ENCODE peak calls at places on chromosome 11, in eight cellular contexts. U, V, D, M, Q, F, O and H are unnamed samples.

GRCh38 chr11:113697798-113698407 is 8.2 kb downstream of the TMPRSS5 start:
- DNase-seq in U (no peak), V (no peak), D (no peak), M (no peak), Q (no peak), F (no peak), O (no peak), H (no peak)

GRCh38 chr11:32829680-32830412 is at the start of gene PRRG4:
- DNase-seq in U (peak), V (peak), D (peak), M (peak), Q (no peak), F (peak), O (peak), H (peak)

GRCh38 chr11:102144357-102145342 is 34.4 kb downstream of the YAP1 start:
- DNase-seq in U (peak), V (no peak), D (peak), M (peak), Q (no peak), F (no peak), O (peak), H (no peak)

GRCh38 chr11:14471127-14471526 is 28.5 kb downstream of the COPB1 start:
- DNase-seq in U (no peak), V (no peak), D (no peak), M (no peak), Q (no peak), F (no peak), O (no peak), H (no peak)

GRCh38 chr11:78539566-78539965 is 35.1 kb downstream of the NARS2 start:
- DNase-seq in U (no peak), V (no peak), D (no peak), M (no peak), Q (no peak), F (no peak), O (no peak), H (no peak)

GRCh38 chr11:9092846-9093778 is 1.7 kb upstream of the SCUBE2 start:
- DNase-seq in U (no peak), V (no peak), D (no peak), M (no peak), Q (no peak), F (no peak), O (no peak), H (no peak)

GRCh38 chr11:34529643-34530042 is 16.0 kb upstream of the ELF5 start:
- DNase-seq in U (no peak), V (no peak), D (no peak), M (no peak), Q (no peak), F (no peak), O (no peak), H (no peak)

GRCh38 chr11:108654994-108655631 is 9.8 kb upstream of the DDX10 start:
- DNase-seq in U (peak), V (peak), D (no peak), M (no peak), Q (no peak), F (no peak), O (peak), H (no peak)

GRCh38 chr11:92838655-92839334 is 130.7 kb upstream of the MTNR1B start:
- DNase-seq in U (peak), V (no peak), D (no peak), M (no peak), Q (no peak), F (no peak), O (peak), H (no peak)

GRCh38 chr11:121067453-121067852 is 33.6 kb upstream of the TECTA start:
- DNase-seq in U (no peak), V (no peak), D (no peak), M (no peak), Q (no peak), F (no peak), O (no peak), H (no peak)

GRCh38 chr11:6538456-6538855 is 41.4 kb downstream of the DNHD1 start:
- DNase-seq in U (no peak), V (no peak), D (no peak), M (no peak), Q (no peak), F (no peak), O (peak), H (no peak)

DNA sequence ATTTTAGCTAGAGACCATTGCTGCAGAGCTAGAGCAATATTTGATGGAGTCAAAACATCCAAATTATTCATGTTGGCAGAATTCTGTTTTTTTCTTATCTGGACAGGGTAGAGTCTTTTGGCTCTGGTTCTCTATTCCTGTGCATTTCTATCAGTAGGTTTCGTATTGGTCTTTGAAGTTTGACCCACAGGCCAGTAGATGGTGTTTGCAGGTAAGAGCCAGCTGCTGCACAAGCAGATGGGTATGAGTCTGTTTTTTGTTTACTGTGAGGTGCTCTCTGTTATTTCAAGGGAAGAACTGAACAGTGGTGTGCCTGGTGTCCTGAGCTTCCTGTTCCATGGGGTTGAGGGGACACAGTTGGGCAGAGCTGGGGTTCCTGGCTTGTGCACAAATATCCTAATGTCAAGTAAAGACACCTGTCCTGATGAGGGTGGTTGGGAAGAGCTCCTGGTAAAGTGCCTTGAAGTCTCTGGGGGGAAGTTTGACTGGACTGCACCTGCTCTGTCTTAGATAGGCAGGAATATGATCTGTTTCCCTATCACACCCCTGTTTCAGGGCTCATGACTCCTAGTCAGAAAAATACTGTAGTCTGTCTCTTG is 34.0 kb upstream of the SLC22A25 start:
- DNase-seq in U (no peak), V (no peak), D (no peak), M (no peak), Q (no peak), F (no peak), O (peak), H (no peak)
- TF ChIP-seq CTCF in U (no peak), V (peak), D (no peak), M (no peak), Q (no peak), F (no peak), O (no peak), H (no peak)

DNA sequence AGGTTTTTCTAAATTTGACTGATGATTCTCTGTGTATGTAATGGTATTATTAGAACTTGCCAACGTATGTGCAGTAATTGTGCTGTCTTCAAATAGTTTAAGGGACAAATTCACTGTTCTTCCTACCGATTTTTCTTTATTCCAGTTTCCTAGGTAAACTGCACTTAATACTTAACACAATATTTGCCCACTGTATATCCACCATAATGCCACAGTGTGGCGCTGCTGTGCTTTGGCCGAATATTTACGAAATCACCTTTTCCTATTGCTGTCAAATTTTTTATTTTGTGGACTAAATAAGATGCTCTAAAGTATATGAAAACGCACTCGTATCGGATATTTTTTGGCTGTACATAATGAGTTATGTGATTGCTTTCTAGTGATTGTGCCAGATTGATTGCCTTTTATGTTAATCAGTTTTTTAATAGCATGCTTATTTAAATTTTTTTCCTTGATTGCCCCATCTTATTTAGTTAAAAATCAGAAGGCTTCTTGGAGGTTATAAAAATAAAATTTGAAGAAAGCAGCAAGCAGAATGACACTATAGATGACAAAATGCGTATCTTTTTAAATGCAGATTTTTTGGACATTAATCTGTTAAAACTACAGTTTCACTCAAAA is 10.5 kb downstream of the AASDHPPT start:
- DNase-seq in U (peak), V (peak), D (peak), M (peak), Q (no peak), F (peak), O (peak), H (peak)
- TF ChIP-seq CTCF in U (peak), V (peak), D (peak), M (peak), Q (peak), F (peak), O (peak), H (peak)

GRCh38 chr11:43825217-43825816 is 55.3 kb upstream of the ALKBH3 start:
- DNase-seq in U (peak), V (no peak), D (no peak), M (no peak), Q (no peak), F (no peak), O (peak), H (no peak)
- TF ChIP-seq CTCF in U (peak), V (peak), D (peak), M (peak), Q (peak), F (peak), O (peak), H (peak)

GRCh38 chr11:1458340-1459218 is 28.0 kb downstream of the MOB2 start:
- DNase-seq in U (peak), V (no peak), D (peak), M (peak), Q (no peak), F (no peak), O (peak), H (no peak)
- TF ChIP-seq CTCF in U (no peak), V (no peak), D (peak), M (peak), Q (peak), F (no peak), O (peak), H (no peak)

DNA sequence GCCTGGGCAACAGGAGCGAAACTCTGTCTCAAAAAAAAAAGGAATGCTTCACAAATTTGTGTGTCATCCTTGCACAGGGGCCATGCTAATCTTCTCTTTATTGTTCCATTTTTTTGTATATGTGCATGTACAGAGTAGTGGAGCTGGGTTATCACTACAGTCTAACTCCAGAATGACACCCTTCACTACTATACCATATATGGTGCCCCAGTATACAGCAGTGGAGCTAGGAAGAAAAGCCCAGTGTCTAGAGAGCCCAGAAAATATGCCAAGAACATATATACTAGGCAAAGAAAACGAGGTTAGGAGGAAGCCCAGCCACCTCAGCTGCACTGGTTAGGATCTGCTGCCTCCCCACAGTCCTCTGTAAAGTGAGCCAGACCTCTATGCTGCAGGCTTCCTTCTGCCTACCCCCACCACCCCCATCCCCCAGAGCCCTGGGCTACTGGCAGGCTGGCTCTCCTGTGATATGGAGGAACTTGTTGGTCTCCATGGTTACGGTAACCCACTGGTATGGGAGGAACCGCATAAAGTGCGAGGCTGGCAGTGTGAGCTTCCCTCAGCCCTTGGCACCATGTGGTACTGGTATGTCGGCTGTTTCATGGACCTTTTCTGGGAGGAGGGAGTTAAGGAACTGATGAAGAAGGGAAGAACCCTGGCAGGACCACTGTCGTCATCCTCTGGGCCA is 34.3 kb downstream of the RCOR2 start:
- DNase-seq in U (no peak), V (no peak), D (peak), M (peak), Q (no peak), F (no peak), O (no peak), H (no peak)
- TF ChIP-seq CTCF in U (no peak), V (no peak), D (no peak), M (no peak), Q (no peak), F (no peak), O (no peak), H (no peak)

DNA sequence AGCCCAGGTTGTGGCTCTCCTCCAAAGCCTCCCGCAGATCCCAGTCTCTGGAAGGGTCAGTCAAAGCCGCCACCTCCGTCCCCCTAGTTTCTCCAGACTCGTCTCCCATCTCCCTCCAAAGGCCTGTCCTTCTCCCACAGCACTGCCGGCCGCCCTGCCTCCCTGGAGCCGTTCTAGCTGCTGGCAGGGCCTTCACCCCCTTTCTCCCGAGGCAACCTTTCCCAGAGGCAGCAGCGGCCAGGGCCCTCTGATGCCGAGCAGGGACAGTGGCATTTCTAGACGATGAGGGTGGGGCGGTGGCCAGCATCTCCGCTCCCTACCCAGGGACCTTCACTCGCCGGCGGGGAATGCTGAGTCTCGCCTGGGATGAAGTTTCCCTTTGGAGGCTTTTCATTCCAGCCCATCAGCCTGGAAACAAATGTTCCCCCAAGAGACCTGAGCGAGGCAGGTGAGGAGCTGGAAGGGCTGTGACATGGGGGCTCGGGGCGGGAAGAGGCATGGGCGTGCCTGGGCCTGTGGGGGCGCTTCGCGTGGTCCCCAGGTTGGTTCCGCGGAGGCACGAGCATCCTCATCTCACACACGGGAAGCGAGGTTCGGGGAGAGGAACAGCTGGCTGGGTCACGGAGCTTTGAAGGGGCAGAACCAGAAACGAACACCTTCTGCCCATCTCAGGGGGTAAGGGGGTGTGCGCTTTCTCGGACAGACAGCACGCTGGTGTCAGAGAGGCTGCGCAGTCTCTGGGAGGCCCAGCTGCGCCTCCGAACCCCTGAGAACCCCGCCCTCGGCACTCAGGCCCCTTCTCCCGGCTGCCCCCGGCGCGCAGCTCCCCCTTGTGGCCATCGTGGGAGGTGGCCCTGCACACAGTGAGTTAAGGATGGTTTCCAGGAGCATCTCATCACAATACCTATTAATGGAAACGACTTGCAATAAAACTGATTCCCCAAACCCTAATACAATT is 18.1 kb upstream of the KLHL35 start:
- DNase-seq in U (peak), V (no peak), D (no peak), M (no peak), Q (no peak), F (peak), O (peak), H (no peak)
- TF ChIP-seq CTCF in U (peak), V (peak), D (peak), M (peak), Q (peak), F (peak), O (peak), H (peak)

DNA sequence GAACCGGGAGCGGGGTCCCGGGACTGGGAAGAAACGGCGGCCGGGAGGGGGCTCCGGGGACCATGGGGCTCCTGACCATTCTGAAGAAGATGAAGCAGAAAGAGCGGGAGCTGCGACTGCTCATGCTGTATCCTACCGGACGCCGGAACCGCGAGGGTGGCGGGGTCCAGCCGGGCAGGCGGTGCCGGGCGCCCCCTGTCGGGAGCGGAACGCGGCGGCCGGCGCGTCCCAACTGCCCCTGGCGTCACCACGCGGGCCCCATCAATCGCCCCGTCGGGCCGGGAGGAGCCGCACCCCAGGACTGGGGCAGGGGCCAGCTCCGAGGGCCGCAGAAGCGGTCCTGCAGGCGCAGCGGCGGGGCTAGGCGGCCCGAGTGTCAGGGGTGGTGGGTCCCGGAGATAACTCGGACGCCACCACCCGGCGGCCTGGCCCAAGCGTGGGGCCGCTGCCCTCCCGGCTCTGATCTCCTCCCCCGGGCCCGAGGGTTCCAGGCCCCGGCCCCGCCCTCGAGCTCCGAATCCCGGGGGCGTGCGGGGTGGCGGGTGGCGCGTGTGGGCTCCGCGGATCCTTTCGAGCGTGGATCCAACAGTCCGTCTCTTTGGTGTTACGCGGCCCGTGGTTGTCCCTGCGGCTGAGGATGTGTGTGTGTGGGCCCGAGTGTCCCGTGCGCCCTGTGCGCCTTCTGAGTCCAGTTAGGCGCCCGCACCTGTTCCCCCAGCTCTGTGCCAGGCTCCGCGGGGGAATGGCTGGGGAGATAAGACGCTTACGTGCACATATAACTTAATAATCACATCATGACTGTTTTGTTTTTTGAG is at the start of gene ARL2:
- DNase-seq in U (no peak), V (no peak), D (no peak), M (no peak), Q (no peak), F (peak), O (no peak), H (peak)
- TF ChIP-seq CTCF in U (peak), V (peak), D (peak), M (peak), Q (peak), F (peak), O (peak), H (peak)

GRCh38 chr11:119643878-119644225 is 85.1 kb downstream of the NECTIN1 start:
- DNase-seq in U (no peak), V (no peak), D (no peak), M (no peak), Q (no peak), F (no peak), O (no peak), H (no peak)

GRCh38 chr11:119639642-119640205 is 89.3 kb downstream of the NECTIN1 start:
- DNase-seq in U (no peak), V (no peak), D (no peak), M (no peak), Q (no peak), F (no peak), O (no peak), H (no peak)

GRCh38 chr11:119644502-119644901 is 84.5 kb downstream of the NECTIN1 start:
- DNase-seq in U (no peak), V (no peak), D (no peak), M (no peak), Q (no peak), F (no peak), O (no peak), H (no peak)

GRCh38 chr11:119643212-119643877 is 85.7 kb downstream of the NECTIN1 start:
- DNase-seq in U (peak), V (no peak), D (no peak), M (no peak), Q (no peak), F (no peak), O (no peak), H (no peak)

GRCh38 chr11:119641991-119642745 is 86.8 kb downstream of the NECTIN1 start:
- DNase-seq in U (no peak), V (no peak), D (no peak), M (no peak), Q (no peak), F (no peak), O (peak), H (no peak)
- TF ChIP-seq CTCF in U (peak), V (peak), D (peak), M (peak), Q (peak), F (peak), O (peak), H (peak)

GRCh38 chr11:62788991-62789390 is 1.8 kb downstream of the TMEM179B start:
- DNase-seq in U (no peak), V (no peak), D (no peak), M (no peak), Q (no peak), F (no peak), O (no peak), H (no peak)

GRCh38 chr11:62789576-62789975 is 2.2 kb downstream of the TMEM223 start:
- DNase-seq in U (no peak), V (peak), D (no peak), M (no peak), Q (no peak), F (no peak), O (no peak), H (no peak)

GRCh38 chr11:62794201-62794775 is 2.5 kb upstream of the TMEM223 start:
- DNase-seq in U (no peak), V (no peak), D (no peak), M (no peak), Q (no peak), F (no peak), O (no peak), H (no peak)

GRCh38 chr11:62791501-62792192 is at the start of gene TMEM223:
- DNase-seq in U (peak), V (peak), D (peak), M (peak), Q (no peak), F (peak), O (peak), H (peak)

DNA sequence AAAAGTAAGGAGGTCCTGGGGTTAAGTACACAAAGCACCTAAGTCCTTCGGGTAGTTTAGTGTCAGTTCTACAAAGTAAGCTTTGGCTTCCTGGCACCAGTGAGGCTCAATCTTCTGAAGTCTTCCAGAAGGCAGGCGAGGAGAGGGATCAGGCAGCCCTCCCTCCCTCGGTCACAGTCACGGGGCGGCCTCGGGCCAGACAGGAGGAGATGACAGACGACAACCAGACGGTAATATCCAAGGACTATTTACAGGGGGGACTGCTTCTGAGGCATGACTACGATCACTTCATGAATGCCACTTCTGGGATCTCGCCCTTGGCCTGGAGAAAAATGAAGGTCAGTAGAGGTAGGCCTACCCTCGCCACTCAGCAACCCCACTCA is 378 bp upstream of the TMEM223 start:
- DNase-seq in U (peak), V (peak), D (peak), M (peak), Q (no peak), F (no peak), O (peak), H (no peak)
- TF ChIP-seq CTCF in U (no peak), V (no peak), D (no peak), M (peak), Q (no peak), F (no peak), O (no peak), H (no peak)